ENCODE peak calls at places on chromosomes 5 and 9, in eight cellular contexts. L is A549, E is HCT116, X is uterus, D is GM12878, A is body of pancreas, U is adrenal gland, P is spleen. O is an unnamed sample.

GRCh38 chr5:93677344-93678021 is 63.9 kb downstream of the POU5F2 start:
- DNase-seq in U (peak; percentile 30), L (no peak), D (no peak), X (no peak), A (peak; percentile 59), E (peak; percentile 42), P (no peak), O (peak; percentile 61)

GRCh38 chr5:143142596-143143435 is 260.7 kb downstream of the NR3C1 start:
- DNase-seq in E (no peak), X (peak; percentile 37), P (no peak), U (no peak), L (no peak), A (no peak), D (no peak), O (peak; percentile 80)

GRCh38 chr5:1007221-1007680 is 1.4 kb upstream of the NKD2 start:
- DNase-seq in D (no peak), A (no peak), E (no peak), P (peak; percentile 48), U (no peak), L (no peak), X (no peak), O (no peak)

GRCh38 chr9:31023793-31024192 is 1360.7 kb upstream of the ACO1 start:
- DNase-seq in A (no peak), L (no peak), X (no peak), D (no peak), E (no peak), U (no peak), P (no peak), O (no peak)

GRCh38 chr5:97838214-97838613 is 655.2 kb upstream of the RIOK2 start:
- DNase-seq in A (no peak), L (no peak), U (no peak), E (peak; percentile 48), D (peak; percentile 58), X (no peak), P (no peak), O (no peak)

GRCh38 chr9:135443811-135444470 is 35.6 kb upstream of the PPP1R26 start:
- DNase-seq in E (no peak), A (no peak), P (no peak), U (no peak), X (no peak), D (no peak), L (no peak), O (no peak)

GRCh38 chr5:73199671-73200070 is 26.7 kb downstream of the TMEM174 start:
- DNase-seq in P (no peak), A (no peak), U (no peak), L (no peak), D (no peak), X (no peak), E (no peak), O (no peak)

GRCh38 chr5:10518352-10518751 is 45.5 kb upstream of the ANKRD33B start:
- DNase-seq in E (no peak), L (no peak), D (no peak), P (no peak), X (no peak), A (no peak), U (no peak), O (no peak)

GRCh38 chr5:83512051-83512745 is 40.7 kb downstream of the VCAN start:
- DNase-seq in A (no peak), E (no peak), X (no peak), L (no peak), D (no peak), U (no peak), P (no peak), O (no peak)

GRCh38 chr5:79456890-79457583 is 56.9 kb downstream of the HOMER1 start:
- DNase-seq in L (no peak), D (peak; percentile 71), E (no peak), P (no peak), A (no peak), X (no peak), U (no peak), O (no peak)

GRCh38 chr9:113755433-113755832 is 120.7 kb upstream of the ZNF618 start:
- DNase-seq in U (no peak), E (no peak), A (peak; percentile 11), D (no peak), P (no peak), X (no peak), L (no peak), O (no peak)

GRCh38 chr9:113548221-113549041 is 84.9 kb downstream of the RGS3 start:
- DNase-seq in D (no peak), L (no peak), X (peak; percentile 34), U (peak; percentile 76), P (peak; percentile 85), E (no peak), A (peak; percentile 78), O (peak; percentile 78)

GRCh38 chr5:83474170-83474796 is 2.7 kb downstream of the VCAN start:
- DNase-seq in D (no peak), L (peak; percentile 61), E (peak; percentile 67), X (peak; percentile 51), U (peak; percentile 72), P (peak; percentile 82), A (peak; percentile 68), O (peak; percentile 89)

GRCh38 chr5:16418471-16418922 is 47.1 kb downstream of the ZNF622 start:
- DNase-seq in D (no peak), X (no peak), E (no peak), A (peak; percentile 80), U (no peak), P (no peak), L (no peak), O (peak; percentile 59)

GRCh38 chr5:43573058-43573457 is 16.2 kb upstream of the PAIP1 start:
- DNase-seq in P (no peak), L (no peak), X (no peak), D (no peak), U (no peak), A (no peak), E (no peak), O (no peak)

GRCh38 chr5:177382423-177383029 is 1.7 kb upstream of the SLC34A1 start:
- DNase-seq in U (peak; percentile 32), P (no peak), A (peak; percentile 74), E (no peak), L (no peak), X (no peak), D (no peak), O (no peak)

GRCh38 chr9:24257726-24258125 is 288.0 kb downstream of the IZUMO3 start:
- DNase-seq in A (no peak), U (no peak), P (no peak), L (no peak), E (no peak), X (no peak), D (no peak), O (no peak)

GRCh38 chr9:105475302-105475701 is 27.5 kb downstream of the FSD1L start:
- DNase-seq in D (no peak), U (no peak), P (no peak), A (no peak), X (no peak), E (no peak), L (no peak), O (no peak)

GRCh38 chr9:136170291-136170901 is 34.5 kb downstream of the LHX3 start:
- DNase-seq in L (peak; percentile 61), X (no peak), D (no peak), P (peak; percentile 88), E (no peak), A (peak; percentile 39), U (peak; percentile 64), O (peak; percentile 68)

GRCh38 chr5:110625376-110625999 is 101.0 kb downstream of the TMEM232 start:
- DNase-seq in P (no peak), X (no peak), D (no peak), U (no peak), L (peak; percentile 7), E (peak; percentile 22), A (no peak), O (no peak)

GRCh38 chr9:127608104-127608966 is 3.7 kb upstream of the STXBP1 start:
- DNase-seq in A (peak; percentile 84), D (no peak), U (peak; percentile 79), X (peak; percentile 81), E (peak; percentile 73), L (peak; percentile 95), P (peak; percentile 91), O (peak; percentile 81)

GRCh38 chr9:131788851-131789250 is 49.0 kb upstream of the RAPGEF1 start:
- DNase-seq in E (no peak), U (no peak), A (no peak), X (no peak), D (no peak), L (no peak), P (no peak), O (no peak)

GRCh38 chr9:37325778-37326177 is 96.7 kb upstream of the GRHPR start:
- DNase-seq in D (no peak), E (no peak), A (peak; percentile 11), X (no peak), L (no peak), P (no peak), U (no peak), O (no peak)

GRCh38 chr9:20041717-20042116 is 252.9 kb upstream of the SLC24A2 start:
- DNase-seq in P (no peak), E (no peak), D (no peak), A (no peak), U (no peak), X (no peak), L (no peak), O (peak; percentile 13)

DNA sequence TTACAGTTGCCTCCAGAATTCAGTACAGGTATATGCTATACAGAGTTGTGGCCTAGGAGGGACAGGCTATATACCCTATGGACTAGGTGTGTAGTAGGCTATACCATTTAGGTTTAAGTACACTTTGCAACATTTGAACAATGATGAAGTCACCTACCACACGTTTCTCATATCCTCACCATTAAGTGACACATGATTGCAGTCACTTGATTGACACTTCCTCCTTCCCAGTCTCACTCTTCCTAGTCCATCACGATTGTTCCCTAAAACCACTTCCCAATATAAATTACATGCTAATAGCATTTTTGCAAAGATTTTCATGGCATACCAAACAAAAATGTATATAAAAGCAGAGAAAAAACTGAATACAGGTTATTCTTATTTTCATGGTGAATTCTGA is 312.2 kb downstream of the EPB41L4A start:
- DNase-seq in A (no peak), U (no peak), D (no peak), L (no peak), P (no peak), X (no peak), E (no peak), O (no peak)
- TF ChIP-seq POLR2A in A (no peak), U (no peak), D (no peak), L (no peak), P (no peak), X (no peak), E (no peak), O (no peak)

GRCh38 chr9:134382733-134383132 is 56.5 kb downstream of the RXRA start:
- DNase-seq in A (no peak), U (no peak), E (no peak), P (no peak), L (no peak), X (no peak), D (no peak), O (no peak)
- TF ChIP-seq POLR2A in A (no peak), U (no peak), E (no peak), P (no peak), L (no peak), X (no peak), D (no peak), O (no peak)

GRCh38 chr5:172283862-172284274 is 304 bp upstream of the UBTD2 start:
- DNase-seq in L (peak; percentile 93), P (peak; percentile 96), E (no peak), A (peak; percentile 78), D (no peak), X (peak; percentile 86), U (peak; percentile 83), O (peak; percentile 94)
- TF ChIP-seq POLR2A in L (peak; percentile 67), P (no peak), E (peak; percentile 72), A (no peak), D (peak; percentile 76), X (no peak), U (peak; percentile 68), O (no peak)

GRCh38 chr5:151223447-151224264 is at the start of gene CCDC69:
- DNase-seq in X (peak; percentile 76), L (peak; percentile 91), E (peak; percentile 53), D (no peak), A (peak; percentile 82), U (peak; percentile 81), P (peak; percentile 93), O (peak; percentile 83)
- TF ChIP-seq POLR2A in X (peak; percentile 88), L (peak; percentile 12), E (no peak), D (peak; percentile 80), A (peak; percentile 61), U (peak; percentile 79), P (peak; percentile 75), O (peak; percentile 92)

O was measured in heart left ventricle.